ENCODE peak calls at places on chromosomes 13 and 19, in eight cellular contexts. N is endothelial cell of umbilical vein, C is thoracic aorta, J is cardiac fibroblast, F is heart right ventricle, W is neural crest cell, P is AG10803, K is astrocyte of the spinal cord. O is an unnamed sample.

GRCh38 chr19:45200614-45201013 is 22.0 kb downstream of the BLOC1S3 start:
- DNase-seq in N (peak), C (no peak), J (peak), F (peak), W (peak), P (peak), K (peak), O (no peak)

GRCh38 chr19:55687281-55688172 is 12.5 kb downstream of the EPN1 start:
- DNase-seq in N (no peak), C (no peak), J (no peak), F (no peak), W (no peak), P (no peak), K (no peak), O (no peak)

GRCh38 chr13:113577881-113578435 is 6.6 kb upstream of the TFDP1 start:
- DNase-seq in N (no peak), C (no peak), J (no peak), F (no peak), W (no peak), P (no peak), K (no peak), O (no peak)

GRCh38 chr13:111398196-111398595 is 77.8 kb downstream of the TEX29 start:
- DNase-seq in N (no peak), C (no peak), J (no peak), F (no peak), W (no peak), P (no peak), K (no peak), O (no peak)

GRCh38 chr13:44312898-44313551 is 60.6 kb upstream of the SERP2 start:
- DNase-seq in N (peak), C (no peak), J (peak), F (no peak), W (no peak), P (peak), K (peak), O (no peak)

GRCh38 chr13:62910541-62910940 is 1494.9 kb upstream of the PCDH20 start:
- DNase-seq in N (no peak), C (no peak), J (no peak), F (no peak), W (no peak), P (no peak), K (no peak), O (no peak)

GRCh38 chr19:38683393-38684077 is 36.1 kb downstream of the ACTN4 start:
- DNase-seq in N (peak), C (no peak), J (peak), F (peak), W (no peak), P (peak), K (peak), O (peak)

GRCh38 chr19:45878043-45878794 is 7.7 kb downstream of the IRF2BP1 start:
- DNase-seq in N (no peak), C (no peak), J (no peak), F (no peak), W (no peak), P (no peak), K (no peak), O (no peak)

GRCh38 chr19:10818306-10819123 is 17.5 kb downstream of the TMED1 start:
- DNase-seq in N (no peak), C (no peak), J (no peak), F (no peak), W (no peak), P (peak), K (no peak), O (no peak)

DNA sequence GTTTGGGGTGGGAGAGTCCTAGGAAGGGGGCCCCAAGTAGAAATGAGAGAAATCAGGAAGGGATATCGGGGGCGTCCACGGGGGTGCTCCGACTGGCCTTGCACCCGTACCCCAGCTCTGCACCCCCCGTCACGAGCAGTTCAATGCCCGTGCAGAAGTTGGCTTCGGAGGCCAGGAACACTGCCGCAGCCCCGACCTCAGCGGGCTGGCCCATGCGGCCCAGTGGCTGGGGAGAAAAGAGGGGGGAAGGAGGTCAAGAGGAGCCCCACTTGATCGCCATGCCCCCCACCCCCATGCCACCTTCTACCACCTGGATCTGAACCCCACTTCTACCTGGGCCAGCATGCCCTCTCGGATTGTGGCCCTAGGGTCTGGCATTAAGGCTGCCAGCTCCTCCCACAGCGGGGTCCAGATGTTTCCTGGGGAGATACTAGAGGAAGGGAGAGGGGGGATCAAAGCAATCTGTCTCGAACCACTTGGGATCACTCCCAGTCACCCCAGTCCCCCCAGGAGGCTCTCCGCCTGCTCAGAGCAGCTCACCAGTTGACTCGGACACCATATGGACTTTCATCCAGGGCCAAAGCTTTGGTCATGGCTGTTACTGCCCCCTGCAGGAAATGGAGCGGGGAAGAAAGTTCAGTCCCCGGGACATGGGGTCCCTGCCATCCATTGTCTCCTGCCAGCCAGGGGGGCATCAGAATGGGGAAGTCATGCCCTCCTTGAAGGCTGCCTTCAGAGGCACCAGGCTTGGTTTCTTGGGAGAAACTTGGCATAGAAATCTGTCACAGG is 2.5 kb upstream of the BCAT2 start:
- DNase-seq in N (no peak), C (no peak), J (no peak), F (no peak), W (no peak), P (no peak), K (no peak), O (no peak)
- TF ChIP-seq CTCF in N (peak), C (peak), J (peak), F (peak), W (peak), P (no peak), K (no peak), O (no peak)

GRCh38 chr13:42040730-42041016 is 7.8 kb upstream of the DGKH start:
- DNase-seq in N (no peak), C (no peak), J (no peak), F (no peak), W (no peak), P (no peak), K (no peak), O (no peak)

GRCh38 chr13:42039457-42039945 is 8.9 kb upstream of the DGKH start:
- DNase-seq in N (no peak), C (no peak), J (no peak), F (peak), W (no peak), P (no peak), K (no peak), O (no peak)

GRCh38 chr13:42038661-42039456 is 9.6 kb upstream of the DGKH start:
- DNase-seq in N (no peak), C (no peak), J (no peak), F (no peak), W (no peak), P (peak), K (no peak), O (no peak)

GRCh38 chr13:42041017-42041683 is 7.3 kb upstream of the DGKH start:
- DNase-seq in N (peak), C (no peak), J (peak), F (peak), W (peak), P (peak), K (peak), O (no peak)

DNA sequence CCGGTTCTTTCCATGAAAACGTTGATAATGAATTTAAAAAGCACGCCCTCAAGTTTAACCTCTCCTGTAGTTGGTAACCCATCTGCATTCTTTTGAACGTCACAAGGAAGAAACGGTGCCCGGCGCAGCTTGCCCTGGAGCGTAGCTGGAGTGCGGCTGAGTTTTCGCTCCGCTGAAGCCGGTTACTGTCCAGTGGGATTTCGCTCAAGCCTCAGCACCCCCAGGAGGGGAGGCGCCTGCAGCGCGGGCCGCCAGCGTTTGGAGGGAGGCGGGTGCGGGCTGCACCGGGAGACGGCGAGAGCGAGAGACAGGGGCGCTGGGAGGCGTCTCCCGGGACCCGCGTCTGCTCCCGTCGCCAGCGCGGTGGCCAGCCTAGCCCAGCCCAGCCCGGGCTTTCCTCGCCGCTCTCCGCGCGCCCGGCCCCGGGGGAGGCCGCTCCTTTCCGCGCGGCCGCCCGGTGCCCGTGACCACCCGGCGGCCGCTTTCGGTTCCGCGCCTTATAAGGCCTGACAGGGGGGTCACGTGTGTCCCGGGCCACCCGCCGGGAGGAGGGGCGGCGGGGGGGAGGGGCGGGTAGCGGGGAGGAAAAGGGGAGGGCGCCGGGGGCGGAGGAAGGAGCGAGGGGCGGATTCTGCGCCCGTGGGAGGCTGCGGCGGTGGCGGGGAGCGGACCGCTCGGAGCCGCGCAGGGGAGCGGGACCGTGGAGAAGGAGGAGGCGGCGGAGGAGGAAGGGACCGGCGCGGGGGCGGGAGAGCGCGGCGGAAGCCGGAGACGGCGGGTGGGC is 8.3 kb upstream of the DGKH start:
- DNase-seq in N (peak), C (peak), J (peak), F (peak), W (peak), P (peak), K (peak), O (peak)
- TF ChIP-seq CTCF in N (no peak), C (peak), J (no peak), F (no peak), W (peak), P (no peak), K (peak), O (no peak)

DNA sequence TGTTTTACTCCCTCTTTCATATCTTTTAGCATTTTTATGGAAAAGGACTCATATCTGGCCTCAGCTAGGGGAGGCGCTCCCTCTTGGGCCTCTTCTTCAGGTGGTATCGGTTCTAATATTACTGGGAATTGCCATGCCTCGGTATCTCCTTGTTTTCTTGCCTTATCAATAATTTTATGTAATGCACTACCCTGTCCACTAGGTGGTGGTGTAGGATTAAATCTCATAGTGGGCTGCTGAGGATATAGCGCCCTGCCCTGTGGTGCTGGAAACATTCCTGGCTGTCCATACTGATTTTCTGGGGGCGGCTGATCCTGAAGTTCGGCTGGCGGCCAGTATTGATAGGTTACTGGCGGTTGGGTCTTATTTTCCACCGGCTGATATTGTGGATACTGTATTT is 35.8 kb downstream of the ZNF420 start:
- DNase-seq in N (no peak), C (no peak), J (no peak), F (no peak), W (no peak), P (no peak), K (no peak), O (no peak)
- TF ChIP-seq CTCF in N (no peak), C (no peak), J (peak), F (no peak), W (peak), P (no peak), K (no peak), O (no peak)

DNA sequence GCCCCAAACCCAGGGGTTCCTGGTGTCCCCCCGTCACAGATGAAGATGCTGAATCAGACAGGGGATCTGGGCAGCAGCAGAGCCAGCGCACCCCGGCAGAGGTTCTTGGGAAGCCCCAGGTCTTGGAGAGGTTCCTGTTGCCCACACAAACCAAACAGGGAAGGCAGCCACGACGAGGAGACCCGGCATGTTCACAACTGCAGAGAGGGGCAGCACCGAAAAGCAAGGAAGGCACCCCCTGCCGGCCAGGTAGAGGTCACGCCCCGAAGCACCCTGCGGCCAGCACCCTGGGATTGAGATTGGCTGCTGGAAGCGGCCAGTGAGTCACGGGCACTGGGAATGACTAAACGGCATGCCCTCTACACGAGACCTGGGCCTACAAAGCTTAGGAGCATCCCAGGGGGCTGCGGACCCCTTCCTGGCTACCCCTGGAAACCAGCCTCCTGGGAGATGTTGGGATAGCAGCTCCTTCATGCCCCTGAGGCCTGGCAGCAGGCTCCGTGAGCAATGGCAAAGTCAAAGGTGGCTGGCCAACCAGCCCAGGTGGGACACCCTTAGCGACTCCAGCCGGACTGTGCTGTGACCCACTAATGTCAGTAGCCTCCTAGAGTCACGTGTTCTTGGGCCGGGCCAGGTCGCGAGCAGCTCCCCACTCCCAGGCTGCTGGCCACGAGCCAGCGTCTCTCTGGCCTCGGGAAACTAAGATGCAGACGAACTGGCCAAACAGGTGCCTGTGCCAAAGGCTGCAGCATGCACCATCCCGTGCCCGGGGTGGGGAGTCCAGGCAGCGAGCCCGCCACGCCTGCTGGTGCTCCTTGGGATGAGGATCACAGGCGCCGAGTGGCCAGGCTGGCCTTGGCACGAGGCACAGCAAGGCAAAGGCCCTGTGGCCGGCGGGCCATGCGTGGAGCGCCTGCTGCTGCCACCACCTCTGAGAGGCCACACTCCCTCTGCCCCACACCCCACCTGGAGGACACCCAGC is 43.2 kb downstream of the MLLT1 start:
- DNase-seq in N (peak), C (no peak), J (no peak), F (no peak), W (no peak), P (no peak), K (no peak), O (no peak)
- TF ChIP-seq CTCF in N (no peak), C (no peak), J (no peak), F (no peak), W (no peak), P (no peak), K (no peak), O (no peak)

GRCh38 chr19:13152854-13153626 is 2.8 kb downstream of the IER2 start:
- DNase-seq in N (peak), C (peak), J (peak), F (peak), W (peak), P (peak), K (peak), O (peak)

GRCh38 chr19:13154241-13154778 is 4.1 kb downstream of the IER2 start:
- DNase-seq in N (peak), C (peak), J (peak), F (peak), W (peak), P (peak), K (peak), O (peak)

GRCh38 chr19:13155472-13156284 is 5.5 kb downstream of the IER2 start:
- DNase-seq in N (peak), C (no peak), J (peak), F (peak), W (peak), P (peak), K (peak), O (peak)

GRCh38 chr19:13153627-13154240 is 3.5 kb downstream of the IER2 start:
- DNase-seq in N (no peak), C (no peak), J (peak), F (no peak), W (no peak), P (peak), K (peak), O (no peak)

GRCh38 chr19:13154911-13155471 is 4.8 kb downstream of the IER2 start:
- DNase-seq in N (peak), C (no peak), J (peak), F (peak), W (peak), P (peak), K (peak), O (peak)
- TF ChIP-seq CTCF in N (peak), C (no peak), J (peak), F (peak), W (peak), P (peak), K (peak), O (no peak)

DNA sequence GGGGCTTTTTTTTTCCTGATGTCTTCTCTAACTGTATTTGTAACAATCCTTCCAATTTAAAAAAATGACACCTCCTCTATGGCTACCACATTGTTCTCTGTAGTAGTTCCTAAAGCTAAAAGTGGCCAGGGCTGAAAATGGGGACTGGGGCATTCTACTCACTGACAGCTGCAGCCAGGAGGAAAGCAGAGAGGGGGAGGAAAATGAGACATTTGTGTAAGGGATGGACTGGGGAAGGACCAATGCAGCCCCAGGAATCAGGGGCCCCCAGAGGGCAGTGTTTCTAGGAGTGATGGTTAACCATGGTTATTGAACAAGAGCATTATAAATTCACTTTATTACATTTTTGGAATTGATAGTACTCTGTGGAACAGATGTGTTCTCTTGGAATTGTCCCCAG is 34.3 kb upstream of the C1QTNF9 start:
- DNase-seq in N (no peak), C (no peak), J (no peak), F (no peak), W (no peak), P (no peak), K (no peak), O (no peak)
- TF ChIP-seq CTCF in N (no peak), C (no peak), J (no peak), F (no peak), W (no peak), P (no peak), K (no peak), O (no peak)

GRCh38 chr19:17834350-17835181 is 13.2 kb downstream of the JAK3 start:
- DNase-seq in N (no peak), C (no peak), J (no peak), F (no peak), W (peak), P (no peak), K (no peak), O (no peak)
- TF ChIP-seq CTCF in N (no peak), C (no peak), J (no peak), F (no peak), W (no peak), P (no peak), K (no peak), O (no peak)